ENCODE peak calls at places on chromosomes 13 and 19, in eight cellular contexts. U, V, L, X, P, Z, E and D are unnamed samples.

GRCh38 chr13:51818771-51819511 is 15.0 kb upstream of the DHRS12 start:
- DNase-seq in E (no peak), Z (no peak), X (no peak), P (peak; percentile 76), L (no peak), U (no peak), V (no peak), D (no peak)

GRCh38 chr19:55526216-55527196 is 10.4 kb downstream of the SBK2 start:
- DNase-seq in P (no peak), V (peak; percentile 31), E (no peak), X (no peak), Z (no peak), L (peak; percentile 78), U (peak; percentile 40), D (no peak)

GRCh38 chr19:4369888-4370260 is 26.5 kb downstream of the MPND start:
- DNase-seq in X (peak; percentile 93), U (peak; percentile 65), V (no peak), E (no peak), P (no peak), L (no peak), Z (peak; percentile 74), D (no peak)

GRCh38 chr13:76836311-76836710 is 49.9 kb downstream of the KCTD12 start:
- DNase-seq in V (no peak), L (no peak), Z (no peak), E (no peak), P (no peak), X (no peak), U (no peak), D (no peak)

GRCh38 chr19:17332677-17333581 is 1.7 kb downstream of the ANO8 start:
- DNase-seq in X (peak; percentile 78), Z (peak; percentile 77), L (no peak), V (peak; percentile 87), E (peak; percentile 96), U (peak; percentile 94), P (no peak), D (no peak)

GRCh38 chr19:18007939-18008673 is at the start of gene ARRDC2:
- DNase-seq in U (peak; percentile 95), E (no peak), L (peak; percentile 88), V (peak; percentile 44), X (peak; percentile 97), Z (peak; percentile 86), P (peak; percentile 96), D (peak; percentile 39)

GRCh38 chr13:40963927-40964326 is 55.2 kb downstream of the ELF1 start:
- DNase-seq in U (no peak), Z (no peak), X (no peak), E (peak; percentile 45), V (no peak), L (no peak), P (no peak), D (no peak)

GRCh38 chr13:75906315-75906714 is 270.2 kb downstream of the LMO7 start:
- DNase-seq in E (no peak), X (no peak), V (no peak), P (no peak), U (peak; percentile 23), Z (no peak), L (no peak), D (no peak)

GRCh38 chr19:571127-571974 is 1.0 kb upstream of the BSG start:
- DNase-seq in U (peak; percentile 77), E (no peak), P (no peak), X (peak; percentile 87), L (peak; percentile 76), Z (peak; percentile 77), V (peak; percentile 61), D (no peak)

GRCh38 chr13:54733639-54734038 is 1705.0 kb downstream of the OLFM4 start:
- DNase-seq in U (peak; percentile 78), Z (no peak), L (no peak), X (no peak), V (peak; percentile 3), P (no peak), E (no peak), D (no peak)

GRCh38 chr19:6071103-6071485 is 39.2 kb downstream of the RFX2 start:
- DNase-seq in V (no peak), Z (no peak), X (no peak), L (no peak), U (no peak), E (no peak), P (no peak), D (no peak)

GRCh38 chr19:48254529-48254970 is 1.2 kb downstream of the CARD8 start:
- DNase-seq in E (no peak), L (no peak), U (no peak), Z (no peak), P (no peak), V (no peak), X (no peak), D (no peak)
- H3K4me3 ChIP-seq in E (no peak overlapping the region), L (no peak overlapping the region), U (peak overlapping the region; percentile 51), Z (no peak overlapping the region), P (peak overlapping the region; percentile 63), V (no peak overlapping the region), X (peak overlapping the region; percentile 48), D (peak overlapping the region; percentile 95)

GRCh38 chr19:47306303-47306702 is 3.4 kb upstream of the C5AR1 start:
- DNase-seq in Z (no peak), L (no peak), X (no peak), E (no peak), U (no peak), P (no peak), V (no peak), D (no peak)

GRCh38 chr19:47309038-47309437 is 623 bp upstream of the C5AR1 start:
- DNase-seq in E (no peak), L (no peak), X (no peak), P (no peak), U (no peak), V (no peak), Z (no peak), D (no peak)

GRCh38 chr19:47302249-47302648 is 7.4 kb upstream of the C5AR1 start:
- DNase-seq in V (no peak), U (no peak), P (no peak), Z (no peak), L (no peak), X (no peak), E (no peak), D (no peak)

GRCh38 chr19:47309608-47310007 is at the start of gene C5AR1:
- DNase-seq in V (no peak), E (no peak), U (no peak), Z (no peak), L (no peak), X (peak; percentile 88), P (peak; percentile 77), D (no peak)

GRCh38 chr19:47305309-47305751 is 4.3 kb upstream of the C5AR1 start:
- DNase-seq in Z (peak; percentile 96), E (peak; percentile 61), V (peak; percentile 81), P (peak; percentile 83), L (peak; percentile 69), U (peak; percentile 91), X (peak; percentile 88), D (no peak)
- TF ChIP-seq POLR2AphosphoS5 in Z (no peak), E (no peak), V (no peak), P (no peak), L (peak; percentile 82), U (no peak), X (no peak), D (no peak)

GRCh38 chr19:29529646-29530548 is 4.1 kb downstream of the VSTM2B start:
- DNase-seq in Z (peak; percentile 83), P (peak; percentile 48), L (no peak), X (peak; percentile 53), V (no peak), E (no peak), U (peak; percentile 81), D (no peak)

GRCh38 chr19:29531458-29532025 is 5.7 kb downstream of the VSTM2B start:
- DNase-seq in P (peak; percentile 34), U (no peak), V (no peak), L (no peak), E (no peak), X (peak; percentile 33), Z (no peak), D (no peak)

GRCh38 chr19:29532097-29532496 is 6.3 kb downstream of the VSTM2B start:
- DNase-seq in X (peak; percentile 18), L (no peak), U (peak; percentile 56), P (no peak), Z (peak; percentile 44), V (no peak), E (no peak), D (no peak)

GRCh38 chr19:29528946-29529645 is 3.3 kb downstream of the VSTM2B start:
- DNase-seq in L (no peak), U (peak; percentile 49), Z (peak; percentile 70), X (peak; percentile 40), E (no peak), V (no peak), P (peak; percentile 46), D (no peak)

DNA sequence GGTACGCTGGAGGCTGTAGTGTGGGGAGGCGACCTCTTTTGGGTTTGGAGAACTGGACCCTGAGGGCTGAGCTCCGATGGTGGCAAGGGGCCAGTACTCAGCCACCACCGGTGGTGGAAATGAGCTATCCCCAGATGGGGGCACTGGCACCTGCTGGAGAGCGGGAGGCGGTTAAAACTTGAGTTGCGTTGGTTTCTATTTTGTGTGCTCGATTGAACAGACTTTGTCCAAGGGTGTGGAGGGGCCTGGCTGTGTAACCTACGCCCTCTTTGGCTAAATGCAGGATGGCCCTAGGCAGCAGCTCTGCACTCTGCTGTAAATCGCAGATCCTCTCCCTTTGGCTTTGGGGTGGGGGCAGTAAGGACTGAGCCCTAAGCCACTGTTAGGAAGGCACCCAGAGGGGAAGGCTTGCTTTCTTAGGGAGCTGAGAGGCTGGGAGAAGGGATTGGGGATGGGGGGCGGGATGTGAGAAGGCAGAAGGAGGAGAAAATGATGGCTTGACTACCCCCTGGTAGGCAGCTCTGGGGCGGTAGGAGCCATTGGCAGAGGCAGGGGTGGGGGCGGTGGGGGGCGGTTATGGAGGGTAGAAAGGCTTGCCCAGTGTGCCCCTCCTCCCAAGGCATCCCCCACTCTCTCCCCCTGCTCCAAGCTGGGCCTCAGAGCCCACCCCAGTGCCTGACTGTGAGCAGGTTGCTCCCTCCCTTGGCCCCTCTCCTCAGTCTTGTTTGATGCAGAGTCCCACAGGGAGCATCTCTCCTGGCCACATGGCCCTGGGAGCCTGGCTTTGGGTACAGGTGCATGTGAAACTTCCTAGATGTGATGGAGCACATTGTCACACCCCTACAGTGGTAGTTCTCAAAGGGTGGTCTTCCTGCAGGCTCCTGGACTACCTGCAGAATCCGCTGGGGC is 5.0 kb downstream of the VSTM2B start:
- DNase-seq in E (no peak), V (no peak), U (peak; percentile 27), Z (no peak), P (peak; percentile 49), L (no peak), X (peak; percentile 51), D (no peak)
- H3K4me3 ChIP-seq in E (no peak overlapping the region), V (no peak overlapping the region), U (peak overlapping the region; percentile 84), Z (peak overlapping the region; percentile 52), P (no peak overlapping the region), L (no peak overlapping the region), X (no peak overlapping the region), D (no peak overlapping the region)

DNA sequence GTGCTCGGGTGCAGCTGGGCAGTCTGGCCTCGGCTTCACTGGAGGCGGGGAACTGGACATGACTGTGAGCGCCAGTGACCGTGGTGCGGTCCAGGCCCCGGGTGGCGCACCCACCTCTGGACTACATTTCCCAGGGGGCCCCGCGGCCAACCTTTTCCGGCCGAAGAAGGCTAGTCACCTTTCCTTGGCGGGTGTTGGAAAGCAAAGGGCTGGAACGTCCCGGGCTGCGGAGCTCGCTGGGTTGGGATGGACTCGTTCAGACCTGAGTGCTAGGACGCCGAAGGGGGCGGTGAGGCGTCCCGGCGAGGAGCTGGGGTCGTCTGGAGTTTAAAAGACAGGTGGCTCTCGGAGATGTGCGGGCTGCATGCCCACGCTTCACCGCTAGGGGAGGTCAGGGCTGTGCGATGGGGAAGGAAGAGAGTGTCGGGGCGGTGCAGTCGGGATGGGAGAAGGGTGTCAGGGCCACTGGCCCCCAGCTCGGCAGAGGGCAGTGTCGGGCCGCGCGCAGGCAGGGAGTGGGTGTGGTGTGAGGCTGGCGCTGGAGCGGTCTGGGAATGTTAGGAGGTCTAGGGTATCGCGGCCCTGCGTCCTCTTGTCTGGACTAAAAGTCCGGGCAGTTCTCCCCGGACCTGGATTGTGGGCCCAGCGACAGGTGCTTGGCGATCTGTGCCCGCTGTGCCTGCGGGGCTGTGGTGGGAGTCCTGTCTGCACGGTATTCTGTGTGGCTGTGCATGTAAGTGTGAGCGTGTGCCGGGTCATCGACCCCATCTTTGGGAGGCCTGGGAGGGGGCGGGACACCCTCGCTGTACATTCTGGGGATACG is 57.1 kb downstream of the ZNF568 start:
- DNase-seq in E (no peak), P (peak; percentile 92), U (peak; percentile 95), L (peak; percentile 88), V (no peak), Z (no peak), X (peak; percentile 94), D (no peak)
- TF ChIP-seq POLR2AphosphoS5 in E (no peak), P (peak; percentile 50), U (peak; percentile 79), L (peak; percentile 35), V (no peak), Z (no peak), X (peak; percentile 83), D (no peak)